ENCODE peak calls at places on chromosomes 1 and 21, in six cellular contexts. E, K, V, I, J and S are unnamed samples.

GRCh38 chr1:67536957-67537646 is 106.9 kb upstream of the SERBP1 start:
- DNase-seq in E (no peak), K (no peak), V (no peak), I (no peak), J (no peak), S (no peak)

GRCh38 chr1:54866801-54867716 is 19.9 kb downstream of the DHCR24 start:
- DNase-seq in E (peak), K (no peak), V (no peak), I (peak), J (no peak), S (no peak)

GRCh38 chr1:50251592-50252165 is 143.0 kb downstream of the ELAVL4 start:
- DNase-seq in E (peak), K (no peak), V (peak), I (peak), J (no peak), S (no peak)

GRCh38 chr1:94270801-94271203 is 33.4 kb upstream of the ARHGAP29 start:
- DNase-seq in E (peak), K (no peak), V (no peak), I (no peak), J (peak), S (no peak)

GRCh38 chr1:220483700-220484099 is 44.2 kb upstream of the MARK1 start:
- DNase-seq in E (peak), K (no peak), V (no peak), I (no peak), J (peak), S (no peak)

GRCh38 chr1:187009320-187009719 is 180.6 kb downstream of the PLA2G4A start:
- DNase-seq in E (no peak), K (no peak), V (no peak), I (no peak), J (no peak), S (no peak)

GRCh38 chr1:208139434-208140086 is 104.6 kb downstream of the PLXNA2 start:
- DNase-seq in E (no peak), K (no peak), V (no peak), I (no peak), J (no peak), S (no peak)

GRCh38 chr1:209404577-209404976 is 178.9 kb upstream of the CAMK1G start:
- DNase-seq in E (no peak), K (no peak), V (no peak), I (no peak), J (no peak), S (no peak)

GRCh38 chr21:33481314-33481943 is 1.7 kb upstream of the TMEM50B start:
- DNase-seq in E (peak), K (no peak), V (peak), I (no peak), J (no peak), S (no peak)

GRCh38 chr21:43827015-43827611 is 37.7 kb downstream of the RRP1 start:
- DNase-seq in E (peak), K (no peak), V (no peak), I (no peak), J (peak), S (no peak)

GRCh38 chr1:152986578-152986977 is 2.7 kb downstream of the SPRR1A start:
- DNase-seq in E (no peak), K (no peak), V (no peak), I (no peak), J (no peak), S (no peak)

DNA sequence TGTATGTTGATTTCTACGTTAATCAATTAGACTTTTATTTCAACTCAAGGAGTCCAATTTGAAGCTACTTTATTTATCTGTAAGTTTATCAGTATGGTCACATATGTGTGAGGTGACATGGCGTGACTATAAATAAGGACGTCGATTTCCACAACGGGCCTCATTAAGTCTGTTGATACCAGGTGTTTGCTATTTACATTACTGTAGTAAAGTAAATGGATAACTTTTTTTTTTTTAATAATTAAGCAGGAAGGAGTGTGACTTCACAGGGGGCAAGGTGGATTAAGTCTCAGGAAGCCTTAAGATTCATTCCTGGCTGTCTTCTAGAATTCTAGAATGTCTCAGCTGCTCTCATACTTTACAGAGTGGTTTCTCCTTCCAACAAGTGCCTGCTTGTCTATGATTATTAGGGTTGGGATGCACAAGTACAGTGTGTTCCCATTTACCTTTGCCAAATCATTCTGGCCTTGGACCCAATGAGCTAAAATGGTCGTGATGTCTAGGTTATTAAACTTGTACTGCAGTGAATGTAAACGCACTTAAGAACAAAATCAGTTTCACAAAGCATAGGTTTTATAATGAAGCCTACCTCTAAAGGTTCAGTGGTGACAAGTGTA is 15.5 kb downstream of the MAP3K7CL start:
- DNase-seq in E (peak), K (no peak), V (no peak), I (no peak), J (no peak), S (no peak)
- H3K9ac ChIP-seq in E (peak), K (no peak), V (no peak), I (no peak), J (no peak), S (no peak)

DNA sequence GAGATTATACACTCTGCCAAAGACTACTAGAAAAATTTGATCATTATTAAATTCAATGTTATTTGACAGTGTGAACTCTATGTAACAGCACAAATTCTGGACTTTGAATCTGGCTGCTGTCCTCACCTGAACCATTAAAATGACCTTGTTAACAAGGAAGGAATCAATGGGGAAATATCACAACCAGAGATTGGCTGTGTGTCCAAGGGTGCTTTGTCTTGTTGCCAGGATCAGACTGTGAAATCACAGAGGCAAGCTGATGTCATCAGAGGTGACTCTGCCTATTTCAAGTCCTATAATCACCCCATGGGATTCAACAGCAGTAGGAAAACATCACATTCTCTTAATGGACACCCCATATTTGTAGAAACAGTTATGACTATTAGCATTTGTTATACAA is 46.8 kb downstream of the ADAMTS5 start:
- DNase-seq in E (peak), K (no peak), V (no peak), I (no peak), J (peak), S (no peak)
- H3K9ac ChIP-seq in E (no peak), K (no peak), V (no peak), I (no peak), J (no peak), S (no peak)

GRCh38 chr1:9589144-9589718 is 520 bp downstream of the TMEM201 start:
- DNase-seq in E (peak), K (peak), V (peak), I (no peak), J (peak), S (peak)
- H3K9ac ChIP-seq in E (peak), K (peak), V (peak), I (peak), J (peak), S (peak)

GRCh38 chr1:15413563-15414449 is 4.1 kb downstream of the EFHD2 start:
- DNase-seq in E (no peak), K (no peak), V (no peak), I (no peak), J (no peak), S (peak)

GRCh38 chr1:15420853-15421465 is 11.3 kb downstream of the EFHD2 start:
- DNase-seq in E (no peak), K (no peak), V (no peak), I (no peak), J (no peak), S (no peak)

GRCh38 chr1:15414450-15414823 is 4.7 kb downstream of the EFHD2 start:
- DNase-seq in E (no peak), K (no peak), V (no peak), I (no peak), J (no peak), S (no peak)

GRCh38 chr1:15418811-15419515 is 9.3 kb downstream of the EFHD2 start:
- DNase-seq in E (no peak), K (no peak), V (no peak), I (no peak), J (no peak), S (peak)

GRCh38 chr1:15417365-15417934 is 7.8 kb downstream of the EFHD2 start:
- DNase-seq in E (peak), K (no peak), V (peak), I (no peak), J (peak), S (peak)
- H3K9ac ChIP-seq in E (no peak), K (no peak), V (no peak), I (no peak), J (no peak), S (peak)